ENCODE peak calls at places on chromosomes 6 and 20, in six cellular contexts. V is HepG2, X is GM12891, J is K562, K is H1, Z is GM12878. R is an unnamed sample.

GRCh38 chr6:43724914-43725642 is 37.5 kb upstream of the MRPS18A start:
- DNase-seq in X (peak), Z (peak), V (peak), K (no peak), J (peak), R (peak)

GRCh38 chr6:75349262-75349984 is 64.8 kb upstream of the TMEM30A start:
- DNase-seq in V (no peak), K (no peak), X (no peak), J (peak), Z (no peak), R (no peak)

GRCh38 chr20:25308671-25309394 is 60.9 kb downstream of the PYGB start:
- DNase-seq in J (peak), X (no peak), Z (no peak), V (peak), K (no peak), R (no peak)

GRCh38 chr6:139977887-139978332 is 603.5 kb upstream of the CITED2 start:
- DNase-seq in Z (no peak), J (no peak), K (no peak), V (peak), X (no peak), R (no peak)

GRCh38 chr6:43733471-43734293 is 36.3 kb upstream of the VEGFA start:
- DNase-seq in Z (peak), J (no peak), K (no peak), X (no peak), V (no peak), R (no peak)

GRCh38 chr6:17107768-17108325 is 6.0 kb downstream of the STMND1 start:
- DNase-seq in K (no peak), J (no peak), V (no peak), Z (no peak), X (no peak), R (no peak)

GRCh38 chr6:148273962-148274752 is 68.5 kb upstream of the SASH1 start:
- DNase-seq in Z (no peak), K (no peak), X (no peak), V (no peak), J (no peak), R (no peak)

GRCh38 chr20:2626853-2627541 is 25.4 kb upstream of the NOP56 start:
- DNase-seq in J (no peak), V (peak), K (no peak), X (no peak), Z (no peak), R (no peak)

GRCh38 chr6:7542065-7542877 is 800 bp downstream of the DSP start:
- DNase-seq in V (no peak), Z (no peak), J (no peak), X (peak), K (no peak), R (peak)

GRCh38 chr6:25369450-25370086 is 90.4 kb downstream of the CARMIL1 start:
- DNase-seq in J (no peak), V (peak), K (no peak), X (no peak), Z (no peak), R (no peak)

GRCh38 chr6:42158631-42159030 is 14.5 kb upstream of the GUCA1A start:
- DNase-seq in V (no peak), J (no peak), K (no peak), Z (no peak), X (no peak), R (no peak)

GRCh38 chr6:53718597-53719460 is 53.3 kb upstream of the KLHL31 start:
- DNase-seq in K (no peak), Z (peak), J (peak), V (peak), X (peak), R (peak)

GRCh38 chr20:6519556-6519955 is 247.9 kb upstream of the BMP2 start:
- DNase-seq in Z (no peak), K (no peak), J (no peak), V (no peak), X (no peak), R (no peak)

GRCh38 chr6:42942444-42942843 is 13.2 kb downstream of the CNPY3 start:
- DNase-seq in Z (no peak), K (no peak), X (no peak), V (peak), J (no peak), R (no peak)

GRCh38 chr6:2186516-2186915 is 58.9 kb downstream of the GMDS start:
- DNase-seq in V (no peak), K (no peak), Z (peak), J (no peak), X (no peak), R (no peak)

GRCh38 chr6:157033428-157034140 is 256.4 kb downstream of the ARID1B start:
- DNase-seq in Z (no peak), J (no peak), X (no peak), K (no peak), V (no peak), R (no peak)
- TF ChIP-seq POLR2AphosphoS5 in Z (no peak), J (no peak), X (no peak), K (no peak), V (no peak), R (no peak)

DNA sequence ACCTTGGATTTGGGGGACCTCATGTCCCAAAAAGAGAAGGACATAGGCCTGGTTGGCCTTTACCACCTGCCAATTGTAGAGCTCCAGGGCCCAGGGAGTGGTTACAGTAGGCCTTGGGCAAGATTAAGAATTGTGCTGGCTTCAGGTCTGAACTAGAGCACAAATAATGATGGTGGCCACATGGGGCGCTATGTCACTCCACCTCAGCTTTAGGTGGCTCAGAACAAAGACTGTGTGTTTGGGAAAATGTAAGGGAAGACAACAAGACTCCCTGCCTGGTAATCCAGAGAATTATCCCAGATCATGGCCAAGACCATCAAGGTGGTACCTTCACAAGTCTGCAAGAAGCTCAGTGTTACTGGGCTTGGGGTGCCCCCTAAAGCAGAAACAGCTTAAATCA is 224.9 kb upstream of the OPRM1 start:
- DNase-seq in K (no peak), X (no peak), V (no peak), J (no peak), Z (no peak), R (no peak)
- TF ChIP-seq TAF1 in K (no peak), X (no peak), V (no peak), J (no peak), Z (no peak), R (no peak)

DNA sequence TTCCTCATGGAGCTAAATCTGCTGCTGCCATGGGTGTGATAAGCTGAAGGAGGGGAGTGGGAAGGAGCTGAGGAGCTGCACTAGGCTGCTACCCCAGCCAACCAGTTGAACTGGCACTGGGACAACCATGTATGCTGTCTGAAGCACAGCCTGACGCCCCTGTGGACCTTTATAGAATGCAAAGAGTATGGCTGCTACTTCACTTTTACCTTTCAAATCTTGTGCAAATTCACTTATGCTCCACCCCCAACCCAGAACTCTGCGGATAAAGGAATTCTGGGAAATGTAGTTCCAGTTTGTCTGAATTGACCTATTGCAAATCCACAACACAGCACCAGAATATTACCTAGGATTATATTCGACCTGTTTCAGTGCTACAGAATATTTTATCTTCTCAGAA is 217.4 kb upstream of the SLC35B3 start:
- DNase-seq in Z (no peak), J (no peak), X (no peak), K (no peak), V (peak), R (no peak)
- TF ChIP-seq POLR2A in Z (no peak), J (no peak), X (no peak), K (no peak), V (peak), R (no peak)

GRCh38 chr6:110897433-110897832 is 22.8 kb downstream of the AMD1 start:
- DNase-seq in K (no peak), Z (no peak), X (no peak), J (peak), V (no peak), R (no peak)
- TF ChIP-seq POLR2AphosphoS5 in K (no peak), Z (peak), X (peak), J (no peak), V (no peak), R (no peak)

GRCh38 chr20:18805881-18806280 is 7.7 kb upstream of the SCP2D1 start:
- DNase-seq in X (no peak), J (no peak), V (no peak), K (no peak), Z (no peak), R (no peak)
- TF ChIP-seq TAF1 in X (no peak), J (no peak), V (no peak), K (no peak), Z (no peak), R (no peak)

DNA sequence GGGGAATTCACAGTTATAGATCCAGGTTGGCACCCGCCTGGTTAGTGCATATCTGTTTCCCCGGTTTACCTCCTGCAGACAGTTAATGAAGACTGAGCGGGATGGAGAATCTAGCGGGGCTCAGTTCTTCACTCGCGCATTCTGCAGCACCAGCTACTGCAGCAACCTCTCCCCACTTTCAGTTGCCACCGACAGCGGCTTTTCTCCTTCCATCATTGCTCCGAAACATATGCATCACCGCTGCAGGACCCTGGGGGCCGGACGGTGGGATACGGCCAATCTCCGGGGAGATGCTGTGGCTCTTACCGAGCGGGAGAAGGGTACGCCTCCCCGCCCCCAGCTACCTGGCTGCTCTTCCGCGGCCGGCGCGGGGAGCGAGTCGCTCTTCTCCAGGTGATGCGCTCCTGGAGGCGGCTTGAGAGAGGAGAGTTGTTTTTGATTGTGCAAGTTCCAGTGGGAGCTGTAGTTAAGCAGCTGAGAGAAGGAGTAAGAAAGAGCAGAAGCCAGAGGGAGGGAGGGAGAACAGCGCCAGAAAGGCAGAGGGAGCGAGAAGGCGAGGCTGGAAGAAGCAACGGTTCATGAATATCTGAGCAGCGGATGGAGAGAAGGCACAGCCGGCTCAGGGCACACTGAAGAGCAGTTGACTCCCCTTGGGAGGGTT is at the start of gene SGK1:
- DNase-seq in J (no peak), V (no peak), K (no peak), Z (no peak), X (no peak), R (no peak)
- TF ChIP-seq POLR2A in J (no peak), V (no peak), K (no peak), Z (no peak), X (no peak), R (no peak)

DNA sequence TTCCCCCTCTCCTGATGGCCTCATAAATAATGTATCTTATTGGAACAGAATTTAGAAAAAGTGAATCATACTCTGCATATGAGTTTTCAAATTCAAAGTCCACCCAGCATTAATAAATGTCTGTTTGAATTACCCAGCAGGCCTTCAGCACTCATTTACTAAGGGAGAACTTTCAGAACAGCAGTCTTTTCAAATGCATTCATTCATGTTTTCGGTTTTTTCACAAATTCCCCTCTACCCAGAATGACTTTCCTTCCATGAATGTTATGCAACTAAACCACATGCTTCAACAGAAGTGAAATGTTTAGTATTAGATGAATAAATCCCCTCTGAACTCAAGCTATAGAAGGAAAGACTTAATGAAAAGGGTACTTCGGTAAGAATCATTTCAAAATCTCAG is 92.4 kb downstream of the RTN4IP1 start:
- DNase-seq in J (no peak), V (no peak), Z (no peak), X (no peak), K (no peak), R (no peak)
- TF ChIP-seq POLR2AphosphoS5 in J (no peak), V (no peak), Z (no peak), X (no peak), K (no peak), R (no peak)

GRCh38 chr20:38109657-38110524 is 55.2 kb downstream of the TGM2 start:
- DNase-seq in X (no peak), J (peak), V (peak), Z (no peak), K (no peak), R (no peak)
- TF ChIP-seq TAF1 in X (no peak), J (no peak), V (no peak), Z (no peak), K (no peak), R (no peak)